ENCODE peak calls at places on chromosomes 3 and 15, in eight cellular contexts. W is heart left ventricle; E is AG04449; Q is CD8-positive, alpha-beta T cell; R is lower lobe of right lung; N is colonic mucosa; L is IMR-90; U is AG09309. B is an unnamed sample.

GRCh38 chr3:86245360-86245759 is 745.6 kb downstream of the VGLL3 start:
- DNase-seq in W (no peak), E (no peak), Q (no peak), R (no peak), N (no peak), L (no peak), U (no peak), B (no peak)

GRCh38 chr3:127677541-127678314 is 5.0 kb downstream of the ABTB1 start:
- DNase-seq in W (no peak), E (no peak), Q (no peak), R (no peak), N (no peak), L (no peak), U (no peak), B (no peak)

GRCh38 chr3:11381563-11381962 is 109.4 kb downstream of the ATG7 start:
- DNase-seq in W (no peak), E (no peak), Q (no peak), R (no peak), N (no peak), L (peak; percentile 68), U (no peak), B (no peak)

GRCh38 chr3:24829632-24830229 is 335.1 kb upstream of the THRB start:
- DNase-seq in W (no peak), E (no peak), Q (no peak), R (peak; percentile 50), N (peak; percentile 46), L (no peak), U (no peak), B (no peak)

GRCh38 chr3:154972951-154973350 is 107.2 kb upstream of the MME start:
- DNase-seq in W (no peak), E (peak; percentile 73), Q (no peak), R (no peak), N (no peak), L (peak; percentile 34), U (peak; percentile 66), B (peak; percentile 79)

GRCh38 chr15:79004336-79004735 is 59.5 kb upstream of the CTSH start:
- DNase-seq in W (peak; percentile 48), E (no peak), Q (no peak), R (no peak), N (no peak), L (peak; percentile 87), U (no peak), B (peak; percentile 60)

GRCh38 chr3:63387568-63387967 is 109.5 kb downstream of the SYNPR start:
- DNase-seq in W (no peak), E (no peak), Q (no peak), R (no peak), N (no peak), L (no peak), U (no peak), B (peak; percentile 61)

GRCh38 chr3:51622868-51623267 is 48.2 kb upstream of the TEX264 start:
- DNase-seq in W (no peak), E (no peak), Q (no peak), R (no peak), N (no peak), L (peak; percentile 72), U (peak; percentile 37), B (peak; percentile 86)

GRCh38 chr15:43928152-43928551 is 101.3 kb downstream of the WDR76 start:
- DNase-seq in W (no peak), E (no peak), Q (no peak), R (no peak), N (no peak), L (no peak), U (no peak), B (no peak)

GRCh38 chr3:39148116-39149058 is 5.0 kb downstream of the CSRNP1 start:
- DNase-seq in W (no peak), E (no peak), Q (no peak), R (no peak), N (no peak), L (peak; percentile 75), U (no peak), B (peak; percentile 35)

GRCh38 chr3:39147711-39148115 is 5.7 kb downstream of the CSRNP1 start:
- DNase-seq in W (peak; percentile 62), E (no peak), Q (no peak), R (no peak), N (peak; percentile 37), L (peak; percentile 55), U (no peak), B (peak; percentile 51)

GRCh38 chr3:39150170-39150802 is 3.1 kb downstream of the CSRNP1 start:
- DNase-seq in W (no peak), E (no peak), Q (no peak), R (no peak), N (no peak), L (no peak), U (no peak), B (no peak)

GRCh38 chr3:39149498-39150169 is 3.8 kb downstream of the CSRNP1 start:
- DNase-seq in W (no peak), E (no peak), Q (no peak), R (no peak), N (no peak), L (no peak), U (no peak), B (no peak)

GRCh38 chr3:39149059-39149455 is 4.3 kb downstream of the CSRNP1 start:
- DNase-seq in W (no peak), E (no peak), Q (no peak), R (no peak), N (no peak), L (no peak), U (no peak), B (no peak)
- H3K4me3 ChIP-seq in W (no peak overlapping the region), E (no peak overlapping the region), Q (no peak overlapping the region), R (peak overlapping the region; percentile 86), N (no peak overlapping the region), L (no peak overlapping the region), U (no peak overlapping the region), B (no peak overlapping the region)

GRCh38 chr3:41893977-41894376 is 67.9 kb downstream of the ULK4 start:
- DNase-seq in W (no peak), E (peak; percentile 10), Q (no peak), R (no peak), N (peak; percentile 37), L (peak; percentile 62), U (peak; percentile 28), B (peak; percentile 66)
- TF ChIP-seq CTCF in W (peak; percentile 65), E (peak; percentile 5), Q (peak; percentile 52), R (peak; percentile 52), N (peak; percentile 45), L (peak; percentile 65), U (peak; percentile 36), B (peak; percentile 44)

DNA sequence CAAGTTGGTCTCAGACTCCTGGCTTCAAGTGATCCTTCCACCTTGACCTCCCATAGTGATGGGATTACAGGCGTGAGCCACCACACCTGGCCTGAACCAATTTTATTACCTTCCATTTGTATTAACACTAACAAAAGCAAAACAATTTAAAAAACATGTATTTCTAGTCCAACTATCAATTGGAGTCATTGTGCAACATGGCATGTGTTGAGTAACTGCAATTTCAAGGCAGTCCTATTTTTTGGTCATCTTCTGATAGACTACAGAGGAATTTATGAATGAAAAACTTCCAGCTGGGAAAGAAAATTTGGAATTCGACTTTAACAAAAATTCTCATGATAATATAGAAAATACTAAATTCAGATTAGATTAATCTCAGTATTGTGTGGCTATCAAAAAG is 16.8 kb downstream of the SPTSSB start:
- DNase-seq in W (no peak), E (no peak), Q (no peak), R (no peak), N (no peak), L (no peak), U (no peak), B (peak; percentile 35)
- H3K4me3 ChIP-seq in W (no peak overlapping the region), E (no peak overlapping the region), Q (no peak overlapping the region), R (no peak overlapping the region), N (no peak overlapping the region), L (no peak overlapping the region), U (no peak overlapping the region), B (no peak overlapping the region)

GRCh38 chr3:170852307-170852706 is 17.7 kb downstream of the RPL22L1 start:
- DNase-seq in W (no peak), E (no peak), Q (no peak), R (no peak), N (no peak), L (no peak), U (no peak), B (no peak)

GRCh38 chr3:170844377-170844776 is 25.6 kb downstream of the RPL22L1 start:
- DNase-seq in W (no peak), E (no peak), Q (no peak), R (no peak), N (no peak), L (no peak), U (no peak), B (no peak)

DNA sequence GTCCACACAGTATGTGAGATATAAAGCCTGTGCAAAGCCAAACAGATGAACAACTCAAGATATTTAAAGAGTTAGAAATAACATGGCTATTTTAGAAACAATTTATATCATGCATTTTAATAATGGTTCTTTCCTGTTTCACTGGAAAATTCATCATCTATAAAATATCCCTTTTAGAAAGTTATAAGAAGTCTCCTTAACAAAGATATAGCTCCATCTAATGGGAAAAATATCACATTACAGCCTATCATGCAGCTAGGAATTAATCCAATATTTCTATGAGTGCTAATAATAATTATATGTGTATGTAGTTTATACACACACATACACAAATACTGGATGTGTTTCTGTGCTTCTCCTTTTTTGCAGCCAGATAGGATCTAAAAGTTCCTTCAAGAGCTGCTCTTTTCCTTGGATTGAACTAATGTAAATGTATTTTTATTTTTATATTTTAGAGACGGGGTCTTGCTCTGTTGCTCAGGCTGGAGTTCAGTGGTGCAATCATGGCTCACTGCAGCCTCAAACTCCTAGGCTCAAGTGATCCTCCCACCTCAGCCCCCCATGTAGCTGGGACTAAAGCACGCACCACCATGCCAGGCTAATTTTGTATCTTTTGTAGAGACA is 21.6 kb downstream of the RPL22L1 start:
- DNase-seq in W (no peak), E (no peak), Q (no peak), R (no peak), N (no peak), L (peak; percentile 52), U (no peak), B (peak; percentile 46)
- TF ChIP-seq CTCF in W (peak; percentile 50), E (peak; percentile 14), Q (no peak), R (peak; percentile 31), N (peak; percentile 33), L (peak; percentile 65), U (peak; percentile 21), B (peak; percentile 51)

B was measured in fibroblast of mammary gland.